ENCODE peak calls at places on chromosomes 16 and 17, in five cellular contexts. One of them, this sample, is unnamed.

GRCh38 chr17:60514053-60514452 is 12.0 kb downstream of the APPBP2 start:
- DNase-seq in BJ: no peak
- DNase-seq in left colon: no peak
- DNase-seq in brain microvascular endothelial cell: no peak
- DNase-seq in GM04503: no peak
- DNase-seq in this sample: no peak

GRCh38 chr16:81243927-81244326 is 5.4 kb downstream of the BCO1 start:
- DNase-seq in BJ: no peak
- DNase-seq in left colon: peak
- DNase-seq in brain microvascular endothelial cell: no peak
- DNase-seq in GM04503: no peak
- DNase-seq in this sample: no peak

GRCh38 chr16:28494141-28494851 is at the start of gene APOBR:
- DNase-seq in BJ: no peak
- DNase-seq in left colon: peak
- DNase-seq in brain microvascular endothelial cell: no peak
- DNase-seq in GM04503: no peak
- DNase-seq in this sample: peak

GRCh38 chr17:804541-805435 is 22.6 kb downstream of the MRM3 start:
- DNase-seq in BJ: no peak
- DNase-seq in left colon: no peak
- DNase-seq in brain microvascular endothelial cell: no peak
- DNase-seq in GM04503: no peak
- DNase-seq in this sample: no peak

GRCh38 chr16:1174477-1175357 is 21.8 kb downstream of the CACNA1H start:
- DNase-seq in BJ: no peak
- DNase-seq in left colon: no peak
- DNase-seq in brain microvascular endothelial cell: no peak
- DNase-seq in GM04503: no peak
- DNase-seq in this sample: no peak

GRCh38 chr17:79864617-79865250 is 25.5 kb upstream of the CBX4 start:
- DNase-seq in BJ: no peak
- DNase-seq in left colon: no peak
- DNase-seq in brain microvascular endothelial cell: no peak
- DNase-seq in GM04503: no peak
- DNase-seq in this sample: no peak

GRCh38 chr17:41657164-41657754 is 31.4 kb upstream of the EIF1 start:
- DNase-seq in BJ: no peak
- DNase-seq in left colon: no peak
- DNase-seq in brain microvascular endothelial cell: no peak
- DNase-seq in GM04503: no peak
- DNase-seq in this sample: no peak

GRCh38 chr17:38702900-38703741 is 2.0 kb upstream of the MLLT6 start:
- DNase-seq in BJ: no peak
- DNase-seq in left colon: peak
- DNase-seq in brain microvascular endothelial cell: no peak
- DNase-seq in GM04503: no peak
- DNase-seq in this sample: no peak

GRCh38 chr17:1940810-1941185 is 84.3 kb downstream of the RTN4RL1 start:
- DNase-seq in BJ: no peak
- DNase-seq in left colon: no peak
- DNase-seq in brain microvascular endothelial cell: no peak
- DNase-seq in GM04503: no peak
- DNase-seq in this sample: no peak

GRCh38 chr17:44922136-44922535 is 6.8 kb upstream of the GFAP start:
- DNase-seq in BJ: no peak
- DNase-seq in left colon: no peak
- DNase-seq in brain microvascular endothelial cell: no peak
- DNase-seq in GM04503: no peak
- DNase-seq in this sample: no peak

GRCh38 chr17:50262001-50262794 is 12.1 kb upstream of the TMEM92 start:
- DNase-seq in BJ: no peak
- DNase-seq in left colon: no peak
- DNase-seq in brain microvascular endothelial cell: no peak
- DNase-seq in GM04503: no peak
- DNase-seq in this sample: no peak

GRCh38 chr16:31201511-31202401 is 804 bp downstream of the PYCARD start:
- DNase-seq in BJ: no peak
- DNase-seq in left colon: peak
- DNase-seq in brain microvascular endothelial cell: no peak
- DNase-seq in GM04503: no peak
- DNase-seq in this sample: peak

GRCh38 chr16:3577302-3577752 is at the start of gene NLRC3:
- DNase-seq in BJ: no peak
- DNase-seq in left colon: peak
- DNase-seq in brain microvascular endothelial cell: no peak
- DNase-seq in GM04503: no peak
- DNase-seq in this sample: peak